ENCODE peak calls at places on chromosomes 3 and 15, in five cellular contexts. J is ovary, D is heart left ventricle, A is fibroblast of lung, U is lung. V is an unnamed sample.

GRCh38 chr3:13595485-13595884 is 46.6 kb downstream of the FBLN2 start:
- DNase-seq in D (no peak), A (no peak), U (no peak), J (no peak), V (no peak)

GRCh38 chr15:66815322-66815721 is 113.3 kb downstream of the SMAD6 start:
- DNase-seq in U (peak; percentile 49), D (no peak), J (no peak), A (peak; percentile 93), V (peak; percentile 42)

GRCh38 chr3:187848396-187848795 is 103.1 kb upstream of the BCL6 start:
- DNase-seq in A (no peak), U (no peak), D (no peak), J (no peak), V (no peak)

GRCh38 chr3:10981961-10982360 is 10.6 kb upstream of the SLC6A1 start:
- DNase-seq in J (no peak), A (no peak), U (peak; percentile 35), D (no peak), V (no peak)

GRCh38 chr3:129690406-129690805 is 83.9 kb upstream of the PLXND1 start:
- DNase-seq in U (peak; percentile 52), A (peak; percentile 79), D (peak; percentile 24), J (no peak), V (peak; percentile 42)

GRCh38 chr15:81013396-81013929 is 12.7 kb downstream of the TLNRD1 start:
- DNase-seq in A (no peak), D (no peak), U (no peak), J (no peak), V (no peak)

GRCh38 chr15:62147149-62148013 is 17.7 kb downstream of the C2CD4B start:
- DNase-seq in D (no peak), U (no peak), A (no peak), J (no peak), V (no peak)

GRCh38 chr3:193963808-193964516 is 172.0 kb upstream of the HES1 start:
- DNase-seq in U (no peak), A (no peak), D (no peak), J (no peak), V (no peak)

GRCh38 chr3:59775781-59776270 is 726.0 kb upstream of the CFAP20DC start:
- DNase-seq in A (no peak), D (no peak), U (no peak), J (no peak), V (no peak)

GRCh38 chr3:18194431-18194830 is 230.7 kb downstream of the SATB1 start:
- DNase-seq in A (peak; percentile 78), J (no peak), U (no peak), D (no peak), V (no peak)

GRCh38 chr3:12490547-12490946 is 6.3 kb downstream of the TSEN2 start:
- DNase-seq in D (no peak), U (no peak), A (no peak), J (no peak), V (no peak)

GRCh38 chr3:180690061-180690460 is 10.8 kb upstream of the CCDC39 start:
- DNase-seq in J (no peak), U (no peak), D (no peak), A (no peak), V (no peak)

GRCh38 chr15:63203451-63204090 is 14.2 kb downstream of the RAB8B start:
- DNase-seq in D (no peak), A (no peak), U (no peak), J (no peak), V (no peak)

GRCh38 chr15:58309993-58310928 is 121.5 kb upstream of the LIPC start:
- DNase-seq in D (peak; percentile 71), U (no peak), J (no peak), A (no peak), V (no peak)

GRCh38 chr3:130576571-130577266 is 59.7 kb downstream of the COL6A6 start:
- DNase-seq in D (no peak), A (peak; percentile 62), J (no peak), U (no peak), V (no peak)

GRCh38 chr3:170007031-170007663 is 30.6 kb upstream of the GPR160 start:
- DNase-seq in J (no peak), U (peak; percentile 50), D (no peak), A (peak; percentile 80), V (no peak)

GRCh38 chr3:134527037-134527436 is 41.2 kb downstream of the CEP63 start:
- DNase-seq in J (no peak), A (no peak), U (no peak), D (no peak), V (no peak)

GRCh38 chr15:101325263-101326025 is 30.4 kb upstream of the SNRPA1 start:
- DNase-seq in A (no peak), D (no peak), J (no peak), U (no peak), V (no peak)

GRCh38 chr15:52378746-52379394 is 83.3 kb upstream of the MYO5C start:
- DNase-seq in U (no peak), J (no peak), A (no peak), D (no peak), V (no peak)

GRCh38 chr3:55376753-55377347 is 110.3 kb downstream of the WNT5A start:
- DNase-seq in D (no peak), U (no peak), J (no peak), A (no peak), V (no peak)

GRCh38 chr3:148372476-148372875 is 325.2 kb upstream of the AGTR1 start:
- DNase-seq in D (no peak), J (no peak), U (no peak), A (no peak), V (peak; percentile 45)

GRCh38 chr3:148937477-148937876 is 53.9 kb upstream of the GYG1 start:
- DNase-seq in A (peak; percentile 51), D (no peak), J (no peak), U (no peak), V (no peak)

GRCh38 chr3:115146032-115146417 is 1.1 kb downstream of the ZBTB20 start:
- DNase-seq in D (peak; percentile 31), J (peak; percentile 30), A (peak; percentile 78), U (peak; percentile 36), V (peak; percentile 53)

GRCh38 chr15:29952245-29952644 is 130.0 kb upstream of the TJP1 start:
- DNase-seq in J (no peak), A (no peak), D (no peak), U (no peak), V (no peak)

GRCh38 chr3:179646177-179646576 is 6.7 kb upstream of the USP13 start:
- DNase-seq in A (no peak), D (no peak), U (no peak), J (no peak), V (no peak)

GRCh38 chr3:18841422-18842343 is 306.6 kb upstream of the KCNH8 start:
- DNase-seq in A (no peak), D (no peak), U (no peak), J (no peak), V (no peak)

GRCh38 chr3:374459-374858 is 177.9 kb downstream of the CHL1 start:
- DNase-seq in D (no peak), U (no peak), A (no peak), J (no peak), V (no peak)

DNA sequence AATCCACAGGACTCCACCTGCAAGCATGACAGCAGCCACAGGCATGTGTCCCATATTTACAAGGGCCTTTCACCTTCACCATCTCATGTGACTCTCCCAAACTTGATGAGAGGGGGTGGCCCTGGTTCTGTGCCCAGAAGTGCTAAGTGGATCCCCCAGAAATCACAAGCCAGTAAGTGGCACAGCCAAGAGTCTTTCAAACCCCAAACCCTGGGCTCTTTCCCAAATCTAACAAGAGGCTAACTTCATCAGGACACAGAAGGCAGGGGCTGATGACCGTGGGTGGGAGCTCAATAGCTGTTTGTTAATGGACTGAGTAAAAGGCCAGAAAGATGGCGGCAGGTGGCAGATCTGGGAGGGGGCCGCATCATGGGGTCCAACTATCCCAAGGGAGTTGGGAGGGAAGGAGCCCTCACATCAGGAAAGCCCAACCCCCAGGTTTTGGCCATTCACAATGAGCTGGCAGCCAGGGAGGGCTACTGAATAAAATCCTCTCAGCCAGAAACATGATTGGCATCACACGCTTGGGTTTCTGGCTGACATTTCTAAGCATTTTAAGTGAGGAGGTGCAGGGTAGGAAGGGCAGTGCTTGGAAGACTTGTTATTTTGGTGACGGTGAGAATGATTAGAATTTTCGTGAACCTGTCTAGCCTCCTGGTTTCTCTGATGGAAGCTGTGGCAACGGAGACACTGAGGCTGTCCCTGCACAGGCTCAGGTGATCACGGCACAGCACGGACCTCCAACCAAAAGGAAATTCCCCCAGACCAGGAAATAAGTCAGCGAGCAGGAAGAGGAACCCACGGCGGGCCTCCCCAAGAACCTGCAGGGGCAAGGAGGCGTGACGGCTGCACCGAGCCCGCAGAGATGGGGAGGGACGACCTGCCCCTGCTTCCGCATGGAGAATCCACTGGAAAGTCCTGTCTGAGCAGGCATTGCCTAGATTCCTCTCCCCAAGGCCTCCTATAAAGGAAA is 109.3 kb downstream of the OXNAD1 start:
- DNase-seq in J (no peak), A (no peak), U (peak; percentile 36), D (no peak), V (no peak)
- H3K27ac ChIP-seq in J (no peak overlapping the region), A (no peak overlapping the region), U (no peak overlapping the region), D (peak overlapping the region; percentile 72), V (no peak overlapping the region)

DNA sequence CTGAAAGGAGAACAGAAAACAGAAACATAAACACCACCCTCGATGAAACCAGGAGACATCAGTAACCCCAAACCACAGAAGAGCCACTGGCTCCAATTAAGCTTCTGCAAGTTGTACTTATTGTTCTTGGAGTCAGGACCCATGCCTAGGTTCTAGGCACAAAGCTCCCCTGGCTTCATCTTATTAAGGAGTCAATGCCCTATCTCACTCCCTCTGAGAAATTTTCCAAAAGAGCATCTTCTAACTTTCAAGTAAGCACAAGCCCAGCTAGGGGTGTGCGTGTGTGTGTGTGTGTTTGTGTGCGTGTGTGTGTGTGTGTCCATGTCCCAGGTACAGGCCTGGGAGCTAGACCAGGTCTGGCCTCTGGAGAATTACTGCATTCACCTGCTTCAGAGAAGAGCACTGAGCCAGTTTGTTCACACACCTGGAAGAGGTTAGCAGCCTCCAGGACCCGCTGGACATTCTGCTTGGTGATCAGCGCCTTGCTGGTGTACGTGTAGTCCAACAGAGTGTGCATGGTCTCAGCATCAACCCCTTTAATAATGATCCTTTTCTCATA is 28.0 kb downstream of the KLHL6 start:
- DNase-seq in D (no peak), U (no peak), J (no peak), A (no peak), V (no peak)
- TF ChIP-seq CTCF in D (no peak), U (no peak), J (no peak), A (no peak), V (no peak)

GRCh38 chr15:74132681-74133070 is 2.3 kb downstream of the ISLR2 start:
- DNase-seq in D (no peak), A (peak; percentile 55), U (no peak), J (no peak), V (peak; percentile 21)

GRCh38 chr15:74130089-74130848 is at the start of gene ISLR2:
- DNase-seq in A (no peak), J (peak; percentile 30), U (no peak), D (no peak), V (no peak)

GRCh38 chr15:74129411-74130088 is 836 bp upstream of the ISLR2 start:
- DNase-seq in A (no peak), D (no peak), J (no peak), U (no peak), V (no peak)

GRCh38 chr15:74131618-74132191 is 1.3 kb downstream of the ISLR2 start:
- DNase-seq in J (no peak), U (no peak), D (no peak), A (no peak), V (no peak)

GRCh38 chr15:74130849-74131617 is 647 bp downstream of the ISLR2 start:
- DNase-seq in J (no peak), A (no peak), U (no peak), D (no peak), V (no peak)
- H3K4me1 ChIP-seq in J (peaks cover 11% of the 10 kb centered on the region), A (no peaks in the 10 kb centered on the region), U (peaks cover 22% of the 10 kb centered on the region), D (peaks cover 57% of the 10 kb centered on the region), V (no peaks in the 10 kb centered on the region)

GRCh38 chr3:154538566-154539360 is 108.8 kb upstream of the GPR149 start:
- DNase-seq in A (no peak), J (no peak), U (no peak), D (no peak), V (peak; percentile 11)

GRCh38 chr3:154540950-154541604 is 111.1 kb upstream of the GPR149 start:
- DNase-seq in A (no peak), U (no peak), D (no peak), J (no peak), V (peak; percentile 23)
- H3K27ac ChIP-seq in A (no peak overlapping the region), U (no peak overlapping the region), D (no peak overlapping the region), J (no peak overlapping the region), V (no peak overlapping the region)

V was measured in foreskin keratinocyte.